ENCODE peak calls at places on chromosomes 1 and 21, in five cellular contexts. V, S, X, U and Y are unnamed samples. For H3K36me3, the result is how much of the 10 kb centered on the place peaks cover.

GRCh38 chr1:48869116-48869893 is 92.6 kb upstream of the BEND5 start:
- DNase-seq in S (no peak), U (no peak), X (no peak), V (no peak), Y (no peak)

GRCh38 chr1:227934476-227935313 is 13.0 kb downstream of the WNT9A start:
- DNase-seq in U (no peak), X (peak), S (peak), V (no peak), Y (no peak)

GRCh38 chr1:58886611-58887010 is 102.8 kb upstream of the JUN start:
- DNase-seq in U (no peak), X (no peak), V (no peak), S (no peak), Y (no peak)

GRCh38 chr1:31297273-31298247 is 728 bp downstream of the ZCCHC17 start:
- DNase-seq in S (no peak), X (peak), V (no peak), U (no peak), Y (peak)

GRCh38 chr1:224238756-224239155 is 55.7 kb downstream of the DEGS1 start:
- DNase-seq in U (no peak), V (no peak), S (no peak), X (no peak), Y (no peak)

GRCh38 chr1:61448934-61449368 is 276.0 kb downstream of the TM2D1 start:
- DNase-seq in S (peak), X (no peak), U (peak), V (peak), Y (no peak)

GRCh38 chr1:30321996-30322858 is 401.2 kb downstream of the MATN1 start:
- DNase-seq in S (no peak), V (no peak), U (no peak), X (no peak), Y (no peak)

GRCh38 chr1:170203693-170204092 is 57.9 kb downstream of the NTMT2 start:
- DNase-seq in X (no peak), U (no peak), S (no peak), V (no peak), Y (no peak)

GRCh38 chr1:156104065-156104810 is 10.3 kb upstream of the LMNA start:
- DNase-seq in X (peak), U (peak), V (peak), S (peak), Y (peak)

GRCh38 chr1:161198877-161199431 is at the start of gene ADAMTS4:
- DNase-seq in X (peak), V (peak), S (peak), U (peak), Y (no peak)

GRCh38 chr1:180269848-180270766 is 40.0 kb downstream of the LHX4 start:
- DNase-seq in S (no peak), V (no peak), X (peak), U (peak), Y (no peak)

GRCh38 chr1:55214214-55214902 is 806 bp downstream of the USP24 start:
- DNase-seq in V (peak), S (peak), U (peak), X (peak), Y (no peak)

GRCh38 chr21:45322960-45323461 is 35.3 kb upstream of the POFUT2 start:
- DNase-seq in V (peak), X (no peak), U (no peak), S (peak), Y (no peak)

GRCh38 chr1:205950826-205951549 is 7.7 kb upstream of the SLC26A9 start:
- DNase-seq in S (no peak), X (no peak), U (no peak), V (no peak), Y (no peak)

GRCh38 chr1:65791396-65791795 is 1.3 kb upstream of the PDE4B start:
- DNase-seq in X (no peak), S (no peak), U (no peak), V (no peak), Y (no peak)

GRCh38 chr1:8780405-8780804 is 37.0 kb downstream of the RERE start:
- DNase-seq in U (no peak), S (no peak), V (no peak), X (no peak), Y (no peak)

GRCh38 chr1:75265792-75266191 is 131.6 kb downstream of the LHX8 start:
- DNase-seq in X (peak), S (no peak), V (no peak), U (no peak), Y (no peak)

GRCh38 chr1:53966794-53967193 is 20.6 kb downstream of the LRRC42 start:
- DNase-seq in V (no peak), U (no peak), S (no peak), X (no peak), Y (no peak)

GRCh38 chr1:53964109-53964508 is 18.0 kb downstream of the LRRC42 start:
- DNase-seq in X (no peak), S (no peak), U (no peak), V (no peak), Y (no peak)

GRCh38 chr1:53971718-53972117 is 25.6 kb downstream of the LRRC42 start:
- DNase-seq in X (no peak), U (no peak), S (no peak), V (no peak), Y (no peak)

GRCh38 chr1:53967409-53968124 is 21.4 kb downstream of the LRRC42 start:
- DNase-seq in X (no peak), V (no peak), S (no peak), U (no peak), Y (no peak)

GRCh38 chr1:53968125-53968513 is 22.0 kb downstream of the LRRC42 start:
- DNase-seq in U (no peak), S (no peak), X (no peak), V (no peak), Y (no peak)
- H3K36me3 ChIP-seq in U (under half), S (half or more), X (under half), V (under half), Y (under half)

GRCh38 chr21:36642777-36643176 is 56.1 kb upstream of the SIM2 start:
- DNase-seq in V (no peak), X (no peak), U (no peak), S (no peak), Y (no peak)
- H3K36me3 ChIP-seq in V (under half), X (under half), U (under half), S (under half), Y (under half)

GRCh38 chr1:16459503-16459902 is 19.0 kb downstream of the NECAP2 start:
- DNase-seq in V (no peak), U (no peak), S (no peak), X (no peak), Y (no peak)
- H3K36me3 ChIP-seq in V (under half), U (under half), S (half or more), X (under half), Y (half or more)

GRCh38 chr1:44806704-44807363 is at the start of gene DYNLT4:
- DNase-seq in V (no peak), U (no peak), X (no peak), S (peak), Y (no peak)
- H3K36me3 ChIP-seq in V (under half), U (under half), X (under half), S (under half), Y (under half)

GRCh38 chr21:36178349-36178748 is 21.7 kb downstream of the DOP1B start:
- DNase-seq in U (no peak), X (no peak), V (no peak), S (no peak), Y (no peak)
- H3K36me3 ChIP-seq in U (under half), X (under half), V (under half), S (under half), Y (under half)

GRCh38 chr1:229538945-229539344 is 19.6 kb downstream of the ABCB10 start:
- DNase-seq in X (no peak), U (no peak), V (no peak), S (no peak), Y (no peak)
- H3K36me3 ChIP-seq in X (under half), U (under half), V (under half), S (half or more), Y (under half)

DNA sequence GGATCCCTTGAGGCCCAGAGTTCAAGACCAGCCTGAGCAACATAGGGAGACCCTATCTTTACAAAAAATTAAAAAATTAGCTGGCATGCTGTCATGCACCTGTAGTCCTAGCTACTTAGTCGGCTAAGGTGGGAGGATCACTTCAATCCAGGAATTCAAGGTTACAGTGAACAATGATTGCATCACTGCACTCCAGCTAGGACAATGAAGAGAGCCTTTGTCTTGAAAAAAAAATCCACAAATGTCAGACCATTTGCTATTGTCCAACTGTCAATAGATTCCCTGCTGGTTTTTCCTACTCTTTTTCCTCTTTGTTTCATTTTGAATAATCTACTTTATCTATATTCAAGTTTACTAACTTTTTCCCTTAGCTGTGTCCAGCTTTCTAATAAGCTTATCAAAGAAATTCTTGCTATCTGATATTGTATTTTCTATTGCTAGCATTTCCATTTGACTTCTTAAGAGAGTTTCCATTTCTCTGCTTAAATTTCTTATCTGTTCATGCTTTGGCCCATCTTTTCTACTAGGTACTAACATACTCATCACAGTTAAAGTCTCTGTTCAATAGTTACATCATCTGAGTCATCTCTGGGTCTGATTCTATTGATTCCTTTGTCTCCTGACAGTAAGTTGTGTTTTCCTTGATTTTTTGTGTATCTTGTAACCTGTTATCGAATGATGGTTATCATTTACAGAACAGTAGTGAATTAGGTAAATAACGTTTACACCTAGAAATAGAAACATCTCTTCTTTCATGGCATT is 14.8 kb downstream of the MT1HL1 start:
- DNase-seq in S (no peak), U (no peak), V (no peak), X (no peak), Y (no peak)
- H3K36me3 ChIP-seq in S (under half), U (under half), V (under half), X (under half), Y (under half)

DNA sequence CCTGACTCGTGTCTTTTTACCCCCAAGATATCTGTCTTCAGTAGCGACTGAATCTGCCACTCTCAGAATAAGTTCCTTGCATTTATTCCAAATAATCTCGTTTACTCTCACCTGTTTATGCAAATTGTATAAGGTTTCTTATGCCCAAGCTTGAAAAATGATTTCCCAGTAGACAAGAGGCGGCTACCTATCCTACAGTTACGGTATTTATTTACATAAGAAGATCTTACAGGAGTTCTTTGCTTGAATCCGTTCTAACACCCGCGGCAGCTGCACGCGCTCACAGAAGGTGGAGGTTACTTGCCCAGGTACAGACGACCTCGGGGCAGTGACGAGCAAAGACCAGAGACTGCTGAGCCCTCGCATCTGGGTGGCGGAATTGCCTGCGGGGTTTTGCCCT is 79.8 kb downstream of the SKI start:
- DNase-seq in X (no peak), S (no peak), U (no peak), V (no peak), Y (no peak)
- H3K36me3 ChIP-seq in X (under half), S (half or more), U (under half), V (under half), Y (under half)

GRCh38 chr1:3086272-3086671 is 17.3 kb downstream of the PRDM16 start:
- DNase-seq in X (no peak), V (no peak), U (no peak), S (no peak), Y (no peak)
- H3K36me3 ChIP-seq in X (under half), V (under half), U (under half), S (under half), Y (under half)

GRCh38 chr1:218408135-218408534 is 63.0 kb downstream of the TGFB2 start:
- DNase-seq in U (no peak), X (no peak), V (no peak), S (no peak), Y (no peak)
- H3K36me3 ChIP-seq in U (under half), X (under half), V (under half), S (under half), Y (under half)